ENCODE peak calls at places on chromosome X, in six cellular contexts. Q is HFF-Myc, R is right cardiac atrium, G is SJSA1, A is sigmoid colon, U is GM12865. E is an unnamed sample.

GRCh38 chrX:22800360-22800759 is 199.4 kb upstream of the DDX53 start:
- DNase-seq in A (no peak), U (no peak), Q (peak), G (peak), R (peak), E (peak)

GRCh38 chrX:8849945-8850344 is 48.8 kb upstream of the FAM9A start:
- DNase-seq in Q (no peak), A (no peak), G (no peak), R (no peak), U (peak), E (no peak)

GRCh38 chrX:42399632-42400024 is 378.3 kb downstream of the PPP1R2C start:
- DNase-seq in R (no peak), Q (no peak), A (no peak), G (no peak), U (no peak), E (no peak)

GRCh38 chrX:115013705-115014104 is 3.7 kb downstream of the IL13RA2 start:
- DNase-seq in A (no peak), U (no peak), R (no peak), Q (no peak), G (no peak), E (no peak)

GRCh38 chrX:70132877-70133302 is 357 bp upstream of the IGBP1 start:
- DNase-seq in G (no peak), Q (no peak), R (no peak), A (no peak), U (no peak), E (no peak)

GRCh38 chrX:134764202-134764785 is 106.0 kb upstream of the PLAC1 start:
- DNase-seq in A (no peak), U (peak), R (no peak), G (peak), Q (no peak), E (no peak)

GRCh38 chrX:114615765-114616164 is 31.9 kb downstream of the HTR2C start:
- DNase-seq in R (no peak), G (no peak), Q (no peak), A (no peak), U (no peak), E (no peak)

GRCh38 chrX:103734125-103734760 is 23.5 kb downstream of the TMEM31 start:
- DNase-seq in G (no peak), R (no peak), A (no peak), Q (no peak), U (no peak), E (no peak)

GRCh38 chrX:40012039-40012799 is 85.5 kb downstream of the BCOR start:
- DNase-seq in R (peak), U (no peak), G (peak), Q (no peak), A (peak), E (no peak)

GRCh38 chrX:10014462-10015373 is 47.6 kb downstream of the CLDN34 start:
- DNase-seq in R (peak), U (peak), A (peak), Q (no peak), G (peak), E (peak)

GRCh38 chrX:106899841-106900240 is 3.3 kb downstream of the RIPPLY1 start:
- DNase-seq in U (no peak), A (no peak), Q (no peak), G (no peak), R (no peak), E (no peak)

GRCh38 chrX:39950035-39950688 is 147.6 kb downstream of the BCOR start:
- DNase-seq in Q (no peak), G (peak), U (peak), A (no peak), R (no peak), E (no peak)

GRCh38 chrX:47611926-47612325 is 7.7 kb downstream of the SYN1 start:
- DNase-seq in R (no peak), G (no peak), U (no peak), Q (no peak), A (no peak), E (no peak)

GRCh38 chrX:54950730-54951375 is 30.2 kb downstream of the TRO start:
- DNase-seq in U (no peak), G (no peak), R (no peak), A (no peak), Q (no peak), E (no peak)

GRCh38 chrX:49309401-49309981 is 6.0 kb downstream of the GAGE10 start:
- DNase-seq in A (no peak), R (no peak), U (no peak), Q (no peak), G (peak), E (no peak)

GRCh38 chrX:1554469-1555210 is 17.7 kb upstream of the P2RY8 start:
- DNase-seq in U (peak), R (no peak), G (no peak), A (peak), Q (no peak), E (no peak)

GRCh38 chrX:18995216-18995615 is 11.3 kb upstream of the PHKA2 start:
- DNase-seq in Q (no peak), U (no peak), A (no peak), R (no peak), G (no peak), E (no peak)

GRCh38 chrX:49256268-49256995 is 8.1 kb downstream of the FOXP3 start:
- DNase-seq in U (no peak), Q (no peak), A (no peak), G (no peak), R (no peak), E (no peak)

GRCh38 chrX:84046403-84046984 is 141.5 kb downstream of the RPS6KA6 start:
- DNase-seq in R (no peak), U (peak), A (no peak), G (peak), Q (peak), E (no peak)

GRCh38 chrX:119407681-119408080 is 8.5 kb downstream of the SLC25A43 start:
- DNase-seq in R (no peak), A (no peak), Q (no peak), U (no peak), G (no peak), E (no peak)

GRCh38 chrX:54044877-54045328 is 630 bp upstream of the PHF8 start:
- DNase-seq in A (no peak), R (no peak), U (no peak), Q (no peak), G (no peak), E (no peak)

GRCh38 chrX:81121513-81122363 is 80.0 kb downstream of the HMGN5 start:
- DNase-seq in G (peak), R (peak), Q (peak), U (peak), A (peak), E (peak)
- H3K4me3 ChIP-seq in G (peak), R (peak), Q (peak), U (peak), A (peak), E (peak)

GRCh38 chrX:64394874-64395567 is at the start of gene MTMR8:
- DNase-seq in U (peak), Q (no peak), G (no peak), A (peak), R (peak), E (no peak)

GRCh38 chrX:64394059-64394873 is 986 bp downstream of the MTMR8 start:
- DNase-seq in A (no peak), R (no peak), U (no peak), G (no peak), Q (no peak), E (no peak)

GRCh38 chrX:64398088-64398487 is 2.8 kb upstream of the MTMR8 start:
- DNase-seq in R (no peak), Q (no peak), A (no peak), G (no peak), U (no peak), E (no peak)

DNA sequence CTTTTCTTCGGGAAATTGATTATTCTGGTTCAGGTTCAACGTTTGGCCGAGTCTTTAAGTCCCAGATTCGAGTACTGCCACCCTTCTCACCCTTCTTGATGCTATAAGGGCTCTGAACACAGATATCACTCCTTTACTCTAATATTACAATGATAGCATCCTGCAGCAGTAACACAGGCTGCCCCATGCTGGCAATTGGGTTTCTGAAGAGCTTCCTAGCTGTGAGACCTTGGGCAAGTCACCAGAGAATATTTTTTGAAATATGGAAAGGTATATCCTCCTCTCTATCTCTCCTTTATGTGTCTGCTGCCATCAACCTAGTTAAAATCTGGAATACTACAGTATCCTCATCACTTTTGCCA is 297 bp upstream of the MTMR8 start:
- DNase-seq in U (no peak), G (no peak), A (no peak), R (no peak), Q (no peak), E (no peak)
- H3K4me3 ChIP-seq in U (peak), G (no peak), A (peak), R (peak), Q (no peak), E (no peak)

GRCh38 chrX:2693123-2693438 is 2.0 kb downstream of the CD99 start:
- DNase-seq in R (no peak), Q (no peak), A (no peak), G (no peak), U (no peak), E (no peak)

GRCh38 chrX:2692221-2693122 is 1.4 kb downstream of the CD99 start:
- DNase-seq in G (no peak), R (peak), U (no peak), A (no peak), Q (no peak), E (no peak)

GRCh38 chrX:2691543-2692220 is 587 bp downstream of the CD99 start:
- DNase-seq in Q (no peak), G (peak), U (no peak), R (peak), A (peak), E (no peak)

GRCh38 chrX:2694868-2695267 is 3.8 kb downstream of the CD99 start:
- DNase-seq in G (no peak), A (no peak), U (no peak), R (no peak), Q (no peak), E (no peak)

DNA sequence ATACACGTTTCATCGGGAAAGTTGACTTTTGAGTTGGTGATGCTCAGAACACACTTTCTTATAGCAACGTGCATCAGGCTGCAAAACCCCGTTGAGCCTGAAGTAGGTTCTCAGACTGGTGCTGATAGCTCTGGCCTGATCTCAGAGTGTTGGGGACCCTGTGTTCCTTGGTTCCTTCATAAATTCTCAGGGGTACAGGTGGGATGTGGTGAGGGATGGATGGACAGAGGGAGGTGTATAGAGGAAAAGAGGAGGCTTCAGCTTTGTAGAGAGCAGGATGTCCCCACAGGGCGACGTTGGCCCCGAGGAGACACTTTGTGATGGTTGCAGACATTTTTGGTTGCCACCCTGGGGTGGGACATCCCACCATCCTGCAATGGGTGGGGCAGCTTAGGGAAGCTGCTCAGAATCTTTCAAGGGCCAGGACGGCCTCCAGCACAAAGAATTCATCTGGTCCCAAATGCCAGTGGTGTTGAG is 2.5 kb downstream of the CD99 start:
- DNase-seq in U (no peak), R (no peak), G (no peak), Q (no peak), A (no peak), E (no peak)
- H3K4me3 ChIP-seq in U (no peak), R (peak), G (no peak), Q (peak), A (peak), E (peak)

GRCh38 chrX:154733072-154733425 is 17.8 kb downstream of the GAB3 start:
- DNase-seq in U (no peak), A (no peak), G (no peak), R (no peak), Q (no peak), E (no peak)

GRCh38 chrX:154738013-154738738 is 12.7 kb downstream of the GAB3 start:
- DNase-seq in U (no peak), A (peak), G (peak), Q (no peak), R (peak), E (no peak)

GRCh38 chrX:154732421-154733071 is 18.3 kb downstream of the GAB3 start:
- DNase-seq in G (peak), R (no peak), A (no peak), U (no peak), Q (no peak), E (no peak)

GRCh38 chrX:154734101-154734781 is 16.6 kb downstream of the GAB3 start:
- DNase-seq in A (no peak), G (peak), U (no peak), Q (no peak), R (peak), E (no peak)

DNA sequence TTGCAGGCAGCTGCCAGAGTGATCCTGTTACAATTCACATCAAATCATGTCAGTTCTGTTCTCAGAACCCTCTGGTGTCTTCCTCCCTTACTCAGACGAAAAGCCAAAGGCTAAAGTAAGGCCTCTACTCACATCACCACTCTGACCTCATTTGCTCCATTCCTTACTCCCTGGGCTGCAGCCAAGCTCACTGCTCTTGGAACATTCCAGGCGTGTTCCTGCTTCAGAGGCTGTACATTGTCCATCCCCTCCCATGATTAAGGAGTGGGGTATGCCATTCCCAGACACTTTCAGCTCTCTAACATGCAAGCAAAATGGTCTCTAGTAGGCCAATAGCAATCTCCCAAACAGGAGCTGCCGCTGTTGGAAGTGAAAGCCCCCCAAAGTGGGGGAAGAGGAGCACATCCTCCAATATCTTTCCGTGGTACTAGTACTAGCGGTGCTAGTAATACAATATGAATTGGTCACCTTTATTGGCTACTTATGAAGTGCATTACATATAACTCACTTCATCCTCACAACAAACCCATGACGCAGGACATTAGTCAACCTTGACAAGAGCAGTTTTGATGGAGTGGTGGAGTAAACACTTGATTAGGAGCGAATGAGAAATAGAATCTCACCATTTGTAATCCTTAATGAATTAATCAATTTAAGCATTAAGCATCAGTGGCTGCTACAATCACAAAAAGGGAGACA is 15.0 kb downstream of the GAB3 start:
- DNase-seq in R (peak), A (peak), G (peak), Q (no peak), U (no peak), E (no peak)
- H3K4me3 ChIP-seq in R (no peak), A (no peak), G (no peak), Q (no peak), U (no peak), E (no peak)

GRCh38 chrX:41303013-41303412 is 30.9 kb upstream of the DDX3X start:
- DNase-seq in U (no peak), G (no peak), R (no peak), A (no peak), Q (no peak), E (peak)
- H3K4me3 ChIP-seq in U (no peak), G (no peak), R (no peak), A (no peak), Q (no peak), E (no peak)

DNA sequence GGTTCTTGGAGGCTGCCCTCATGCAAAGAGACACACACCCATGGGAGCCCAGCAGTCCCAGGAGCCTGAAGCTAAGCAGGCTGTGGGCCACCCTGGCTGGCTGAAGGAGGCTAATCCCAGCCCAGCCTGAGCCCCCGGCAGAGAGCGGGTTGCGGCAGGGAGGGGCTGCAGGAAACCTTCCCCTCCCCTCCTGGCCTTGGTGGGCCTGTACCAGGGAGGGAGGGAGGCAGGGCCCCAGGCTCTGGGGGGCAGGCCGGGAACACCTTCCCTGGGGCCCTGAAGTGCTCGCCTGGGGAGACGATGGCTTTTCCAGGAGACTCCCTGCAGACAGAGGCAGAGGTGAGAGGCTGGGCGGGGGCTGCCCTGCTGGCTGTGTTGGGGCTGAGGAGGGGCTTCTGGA is 3.7 kb downstream of the BGN start:
- DNase-seq in G (no peak), A (no peak), R (no peak), Q (no peak), U (no peak), E (no peak)
- H3K4me3 ChIP-seq in G (no peak), A (no peak), R (no peak), Q (peak), U (no peak), E (peak)

GRCh38 chrX:12611471-12611870 is 179.7 kb upstream of the PRPS2 start:
- DNase-seq in R (no peak), U (peak), G (no peak), Q (no peak), A (no peak), E (no peak)

GRCh38 chrX:12617241-12617640 is 174.0 kb upstream of the PRPS2 start:
- DNase-seq in R (no peak), G (no peak), A (no peak), Q (no peak), U (no peak), E (no peak)

GRCh38 chrX:12615061-12615460 is 176.2 kb upstream of the PRPS2 start:
- DNase-seq in G (no peak), U (no peak), A (no peak), R (no peak), Q (no peak), E (no peak)

GRCh38 chrX:12610079-12610478 is 181.1 kb upstream of the PRPS2 start:
- DNase-seq in R (no peak), U (no peak), G (peak), A (no peak), Q (no peak), E (peak)

GRCh38 chrX:12614266-12614665 is 176.9 kb upstream of the PRPS2 start:
- DNase-seq in A (no peak), G (no peak), U (no peak), Q (no peak), R (no peak), E (no peak)
- H3K4me3 ChIP-seq in A (no peak), G (no peak), U (no peak), Q (no peak), R (no peak), E (no peak)